ENCODE peak calls at places on chromosomes 16 and 17, in ten cellular contexts. D is A549, Z is upper lobe of left lung, T is HepG2, C is ovary, F is SK-N-SH, B is suprapubic skin, N is tibial nerve, Q is stomach, R is sigmoid colon. S is an unnamed sample.

GRCh38 chr17:56786989-56787482 is 46.7 kb downstream of the C17orf67 start:
- DNase-seq in Z (no peak), Q (no peak), C (no peak), F (no peak), R (no peak), T (peak; percentile 73), D (peak; percentile 27), B (no peak), N (no peak), S (peak; percentile 25)

GRCh38 chr17:1800240-1800639 is 29.5 kb downstream of the SMYD4 start:
- DNase-seq in R (no peak), F (no peak), B (no peak), N (no peak), D (no peak), C (no peak), Z (no peak), Q (no peak), T (no peak), S (no peak)

GRCh38 chr17:37762669-37763068 is 17.8 kb upstream of the HNF1B start:
- DNase-seq in F (no peak), D (no peak), N (no peak), R (no peak), T (no peak), Q (no peak), B (no peak), Z (no peak), C (no peak), S (no peak)

GRCh38 chr17:42798383-42799380 is at the start of the genes CNTD1 and COA3:
- DNase-seq in C (peak; percentile 87), T (peak; percentile 88), F (peak; percentile 97), R (peak; percentile 92), N (peak; percentile 66), Q (peak; percentile 88), Z (peak; percentile 96), D (peak; percentile 96), B (peak; percentile 90), S (peak; percentile 91)

GRCh38 chr16:86732621-86733297 is 154.4 kb downstream of the FOXL1 start:
- DNase-seq in R (peak; percentile 47), N (no peak), Z (peak; percentile 66), T (no peak), F (no peak), C (no peak), B (no peak), Q (no peak), D (no peak), S (no peak)

GRCh38 chr17:40952675-40953074 is 14.1 kb downstream of the KRT39 start:
- DNase-seq in N (no peak), T (no peak), Z (no peak), D (no peak), Q (no peak), B (no peak), C (no peak), R (no peak), F (no peak), S (no peak)

GRCh38 chr17:8477653-8478441 is 42.2 kb downstream of the NDEL1 start:
- DNase-seq in T (peak; percentile 30), N (no peak), D (no peak), R (no peak), Z (no peak), Q (no peak), C (no peak), F (no peak), B (no peak), S (no peak)

GRCh38 chr16:84874553-84874952 is 54.8 kb downstream of the CRISPLD2 start:
- DNase-seq in C (no peak), B (no peak), N (no peak), R (no peak), Q (no peak), Z (no peak), T (no peak), D (no peak), F (no peak), S (no peak)

GRCh38 chr16:31528726-31529397 is 1.2 kb downstream of the AHSP start:
- DNase-seq in C (peak; percentile 38), B (no peak), D (no peak), N (no peak), Q (no peak), Z (no peak), T (no peak), R (no peak), F (no peak), S (no peak)

GRCh38 chr17:8630227-8630801 is at the start of gene MYH10:
- DNase-seq in C (no peak), F (no peak), B (peak; percentile 79), R (peak; percentile 70), D (no peak), Q (no peak), N (no peak), Z (no peak), T (no peak), S (peak; percentile 15)

GRCh38 chr16:85415196-85415988 is 197.7 kb upstream of the GSE1 start:
- DNase-seq in Q (no peak), R (peak; percentile 66), D (no peak), F (peak; percentile 69), C (no peak), Z (peak; percentile 70), T (no peak), N (no peak), B (no peak), S (peak; percentile 9)

GRCh38 chr16:3036726-3037315 is at the start of gene BICDL2:
- DNase-seq in T (no peak), D (no peak), B (no peak), N (no peak), C (no peak), F (no peak), Q (peak; percentile 74), Z (peak; percentile 90), R (no peak), S (peak; percentile 87)

GRCh38 chr16:51666074-51666473 is 515.0 kb upstream of the SALL1 start:
- DNase-seq in Z (no peak), N (no peak), D (no peak), T (no peak), C (no peak), B (no peak), R (no peak), Q (no peak), F (no peak), S (no peak)

GRCh38 chr16:51665599-51665998 is 514.5 kb upstream of the SALL1 start:
- DNase-seq in C (no peak), R (no peak), T (no peak), F (no peak), B (no peak), D (no peak), Q (no peak), Z (no peak), N (no peak), S (no peak)

GRCh38 chr16:51670527-51670926 is 519.5 kb upstream of the SALL1 start:
- DNase-seq in Q (no peak), Z (no peak), F (no peak), B (no peak), N (no peak), R (no peak), D (no peak), T (no peak), C (no peak), S (no peak)

DNA sequence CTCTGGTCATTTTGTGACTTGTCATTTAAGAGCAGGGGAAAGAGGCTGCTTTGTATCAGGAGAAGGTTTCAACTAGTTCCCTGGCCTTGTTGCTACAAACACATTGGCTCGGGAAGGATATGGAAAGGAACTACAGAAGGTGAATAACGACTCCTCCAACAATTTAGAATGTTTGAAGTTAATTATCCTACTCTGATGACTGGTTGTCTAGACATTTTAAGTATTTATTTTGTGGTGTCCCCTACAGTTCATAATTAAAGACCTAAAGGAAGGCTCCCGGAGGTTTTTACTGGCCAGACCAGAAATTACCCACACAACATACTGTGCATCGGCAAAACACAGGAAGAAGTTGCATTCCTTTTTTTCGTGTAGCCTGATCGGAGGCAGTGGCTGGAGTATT is 515.8 kb upstream of the SALL1 start:
- DNase-seq in Q (no peak), N (no peak), Z (no peak), B (no peak), F (no peak), D (no peak), C (no peak), T (no peak), R (no peak), S (no peak)
- TF ChIP-seq EP300 in Q (no peak), N (no peak), Z (no peak), B (no peak), F (no peak), D (no peak), C (no peak), T (no peak), R (no peak), S (no peak)

GRCh38 chr16:52546291-52546941 is 527 bp downstream of the TOX3 start:
- DNase-seq in D (no peak), N (no peak), C (no peak), Z (peak; percentile 84), R (no peak), T (no peak), B (no peak), F (peak; percentile 48), Q (no peak), S (no peak)
- H3K4me3 ChIP-seq in D (peak overlapping the region; percentile 62), N (peak overlapping the region; percentile 37), C (peak overlapping the region; percentile 29), Z (peak overlapping the region; percentile 50), R (peak overlapping the region; percentile 50), T (peak overlapping the region; percentile 91), B (peak overlapping the region; percentile 57), F (no peak overlapping the region), Q (peak overlapping the region; percentile 76), S (peak overlapping the region; percentile 83)

GRCh38 chr16:49931931-49932330 is 76.0 kb upstream of the ZNF423 start:
- DNase-seq in R (peak; percentile 39), B (no peak), Z (no peak), Q (no peak), N (no peak), D (no peak), T (no peak), C (no peak), F (no peak), S (no peak)
- TF ChIP-seq EP300 in R (no peak), B (no peak), Z (no peak), Q (no peak), N (no peak), D (no peak), T (no peak), C (no peak), F (no peak), S (no peak)

GRCh38 chr17:75244133-75244866 is 17.1 kb downstream of the GGA3 start:
- DNase-seq in C (no peak), D (no peak), Z (peak; percentile 72), N (no peak), Q (no peak), R (no peak), T (no peak), F (no peak), B (no peak), S (peak; percentile 52)

GRCh38 chr17:75241996-75242460 is 19.4 kb downstream of the GGA3 start:
- DNase-seq in B (no peak), R (no peak), D (no peak), F (no peak), Q (no peak), N (no peak), Z (peak; percentile 44), T (no peak), C (no peak), S (no peak)

GRCh38 chr17:75246404-75246803 is 15.0 kb downstream of the GGA3 start:
- DNase-seq in Z (no peak), C (no peak), D (no peak), T (no peak), B (no peak), R (no peak), F (no peak), Q (no peak), N (no peak), S (no peak)

GRCh38 chr17:75242461-75243042 is 18.9 kb downstream of the GGA3 start:
- DNase-seq in D (no peak), Z (peak; percentile 59), B (no peak), T (no peak), N (no peak), F (no peak), R (no peak), Q (no peak), C (no peak), S (peak; percentile 37)

GRCh38 chr17:75245011-75245410 is 16.4 kb downstream of the GGA3 start:
- DNase-seq in B (no peak), Q (no peak), T (no peak), Z (no peak), R (no peak), F (no peak), N (no peak), C (no peak), D (no peak), S (no peak)
- H3K4me3 ChIP-seq in B (no peak overlapping the region), Q (no peak overlapping the region), T (no peak overlapping the region), Z (no peak overlapping the region), R (no peak overlapping the region), F (no peak overlapping the region), N (no peak overlapping the region), C (no peak overlapping the region), D (no peak overlapping the region), S (no peak overlapping the region)